ENCODE peak calls at places on chromosomes 2 and 18, in four cellular contexts. M, N, H and V are unnamed samples.

GRCh38 chr2:106582431-106583143 is 95.4 kb downstream of the CD8B2 start:
- DNase-seq in M (peak; percentile 78), N (peak; percentile 78), H (peak; percentile 79), V (no peak)

GRCh38 chr2:129103922-129104878 is 785.5 kb upstream of the HS6ST1 start:
- DNase-seq in M (no peak), N (no peak), H (no peak), V (no peak)

GRCh38 chr2:105432749-105433148 is 33.9 kb upstream of the FHL2 start:
- DNase-seq in M (no peak), N (no peak), H (no peak), V (no peak)

GRCh38 chr18:57811477-57812125 is 8.5 kb upstream of the ATP8B1 start:
- DNase-seq in M (no peak), N (no peak), H (no peak), V (no peak)

GRCh38 chr18:10297079-10297478 is 157.4 kb upstream of the APCDD1 start:
- DNase-seq in M (no peak), N (no peak), H (no peak), V (no peak)

GRCh38 chr2:212723226-212723625 is 184.6 kb upstream of the ERBB4 start:
- DNase-seq in M (no peak), N (no peak), H (peak; percentile 19), V (no peak)

GRCh38 chr2:19659375-19659774 is 242.4 kb downstream of the TTC32 start:
- DNase-seq in M (no peak), N (no peak), H (no peak), V (no peak)

GRCh38 chr2:57720728-57721627 is 325.6 kb upstream of the VRK2 start:
- DNase-seq in M (peak; percentile 56), N (peak; percentile 8), H (peak; percentile 65), V (no peak)

GRCh38 chr18:69725855-69726508 is 221.7 kb downstream of the CD226 start:
- DNase-seq in M (no peak), N (no peak), H (no peak), V (no peak)

GRCh38 chr2:28401411-28401810 is 8.8 kb downstream of the FOSL2 start:
- DNase-seq in M (no peak), N (no peak), H (no peak), V (no peak)

GRCh38 chr2:218015831-218016521 is 13.2 kb upstream of the TNS1 start:
- DNase-seq in M (no peak), N (no peak), H (no peak), V (no peak)

GRCh38 chr2:207363761-207364160 is 166.0 kb upstream of the CREB1 start:
- DNase-seq in M (no peak), N (no peak), H (no peak), V (no peak)

GRCh38 chr2:75053484-75054112 is 95.2 kb downstream of the POLE4 start:
- DNase-seq in M (peak; percentile 47), N (peak; percentile 28), H (peak; percentile 64), V (peak; percentile 20)

GRCh38 chr18:79988079-79988924 is at the start of gene TXNL4A:
- DNase-seq in M (peak; percentile 76), N (peak; percentile 86), H (peak; percentile 91), V (peak; percentile 73)

GRCh38 chr2:231671617-231672350 is 36.5 kb upstream of the PTMA start:
- DNase-seq in M (no peak), N (no peak), H (peak; percentile 70), V (no peak)

GRCh38 chr18:55402731-55403405 is 185.1 kb downstream of the TCF4 start:
- DNase-seq in M (no peak), N (peak; percentile 61), H (no peak), V (no peak)

GRCh38 chr2:172884336-172884735 is 148.7 kb downstream of the RAPGEF4 start:
- DNase-seq in M (no peak), N (no peak), H (no peak), V (no peak)

GRCh38 chr2:134670955-134671354 is 47.8 kb downstream of the TMEM163 start:
- DNase-seq in M (no peak), N (peak; percentile 53), H (no peak), V (no peak)

GRCh38 chr2:33134086-33134763 is 187.5 kb downstream of the LTBP1 start:
- DNase-seq in M (no peak), N (peak; percentile 32), H (no peak), V (no peak)

GRCh38 chr18:30970201-30970816 is 72.2 kb downstream of the DSC3 start:
- DNase-seq in M (peak; percentile 9), N (peak; percentile 55), H (no peak), V (peak; percentile 27)

GRCh38 chr2:214471990-214472389 is 61.1 kb downstream of the VWC2L start:
- DNase-seq in M (no peak), N (no peak), H (no peak), V (no peak)

GRCh38 chr2:160288324-160288723 is 88.3 kb upstream of the ITGB6 start:
- DNase-seq in M (no peak), N (no peak), H (no peak), V (no peak)

GRCh38 chr2:158091647-158092046 is 10.0 kb upstream of the UPP2 start:
- DNase-seq in M (no peak), N (no peak), H (no peak), V (no peak)